ENCODE peak calls at places on chromosomes 1 and 21, in six cellular contexts. One of them, this sample, is unnamed.

GRCh38 chr1:38095337-38096030 is 48.9 kb upstream of the POU3F1 start:
- DNase-seq in astrocyte of the spinal cord: no peak
- DNase-seq in cardiac muscle cell: no peak
- DNase-seq in PC-9: no peak
- DNase-seq in OCI-LY7: no peak
- DNase-seq in body of pancreas: no peak
- DNase-seq in this sample: no peak

GRCh38 chr1:17611991-17612390 is 72.5 kb downstream of the ARHGEF10L start:
- DNase-seq in astrocyte of the spinal cord: peak; percentile 40
- DNase-seq in cardiac muscle cell: no peak
- DNase-seq in PC-9: no peak
- DNase-seq in OCI-LY7: no peak
- DNase-seq in body of pancreas: no peak
- DNase-seq in this sample: no peak

GRCh38 chr21:46038341-46038829 is 56.8 kb downstream of the COL6A1 start:
- DNase-seq in astrocyte of the spinal cord: no peak
- DNase-seq in cardiac muscle cell: no peak
- DNase-seq in PC-9: no peak
- DNase-seq in OCI-LY7: no peak
- DNase-seq in body of pancreas: no peak
- DNase-seq in this sample: no peak

GRCh38 chr1:16076003-16076870 is 2.8 kb upstream of the FAM131C start:
- DNase-seq in astrocyte of the spinal cord: peak; percentile 89
- DNase-seq in cardiac muscle cell: no peak
- DNase-seq in PC-9: peak; percentile 65
- DNase-seq in OCI-LY7: no peak
- DNase-seq in body of pancreas: no peak
- DNase-seq in this sample: no peak

GRCh38 chr1:107056426-107057196 is at the start of gene PRMT6:
- DNase-seq in astrocyte of the spinal cord: peak; percentile 86
- DNase-seq in cardiac muscle cell: peak; percentile 90
- DNase-seq in PC-9: peak; percentile 65
- DNase-seq in OCI-LY7: peak; percentile 89
- DNase-seq in body of pancreas: peak; percentile 85
- DNase-seq in this sample: peak; percentile 25

GRCh38 chr21:46532080-46532479 is 72.8 kb downstream of the S100B start:
- DNase-seq in astrocyte of the spinal cord: no peak
- DNase-seq in cardiac muscle cell: no peak
- DNase-seq in PC-9: no peak
- DNase-seq in OCI-LY7: no peak
- DNase-seq in body of pancreas: no peak
- DNase-seq in this sample: no peak

GRCh38 chr1:11498956-11499824 is 20.2 kb downstream of the DISP3 start:
- DNase-seq in astrocyte of the spinal cord: no peak
- DNase-seq in cardiac muscle cell: no peak
- DNase-seq in PC-9: no peak
- DNase-seq in OCI-LY7: no peak
- DNase-seq in body of pancreas: no peak
- DNase-seq in this sample: no peak

GRCh38 chr1:178407662-178408061 is 89.1 kb downstream of the CLEC20A start:
- DNase-seq in astrocyte of the spinal cord: no peak
- DNase-seq in cardiac muscle cell: peak; percentile 22
- DNase-seq in PC-9: no peak
- DNase-seq in OCI-LY7: no peak
- DNase-seq in body of pancreas: no peak
- DNase-seq in this sample: no peak

GRCh38 chr1:167467126-167467725 is 51.1 kb downstream of the CD247 start:
- DNase-seq in astrocyte of the spinal cord: peak; percentile 13
- DNase-seq in cardiac muscle cell: no peak
- DNase-seq in PC-9: no peak
- DNase-seq in OCI-LY7: no peak
- DNase-seq in body of pancreas: no peak
- DNase-seq in this sample: no peak

GRCh38 chr1:38125016-38125415 is 78.4 kb upstream of the POU3F1 start:
- DNase-seq in astrocyte of the spinal cord: no peak
- DNase-seq in cardiac muscle cell: no peak
- DNase-seq in PC-9: no peak
- DNase-seq in OCI-LY7: no peak
- DNase-seq in body of pancreas: no peak
- DNase-seq in this sample: no peak

GRCh38 chr1:109399326-109399957 is 1.7 kb upstream of the SORT1 start:
- DNase-seq in astrocyte of the spinal cord: peak; percentile 74
- DNase-seq in cardiac muscle cell: peak; percentile 72
- DNase-seq in PC-9: no peak
- DNase-seq in OCI-LY7: peak; percentile 77
- DNase-seq in body of pancreas: no peak
- DNase-seq in this sample: peak; percentile 39

GRCh38 chr21:34790341-34790740 is 121.5 kb downstream of the CLIC6 start:
- DNase-seq in astrocyte of the spinal cord: no peak
- DNase-seq in cardiac muscle cell: no peak
- DNase-seq in PC-9: no peak
- DNase-seq in OCI-LY7: no peak
- DNase-seq in body of pancreas: no peak
- DNase-seq in this sample: no peak

GRCh38 chr21:35540950-35541632 is 492.0 kb upstream of the RUNX1 start:
- DNase-seq in astrocyte of the spinal cord: peak; percentile 37
- DNase-seq in cardiac muscle cell: no peak
- DNase-seq in PC-9: no peak
- DNase-seq in OCI-LY7: no peak
- DNase-seq in body of pancreas: no peak
- DNase-seq in this sample: no peak

GRCh38 chr1:33488624-33489023 is 16.2 kb downstream of the ZSCAN20 start:
- DNase-seq in astrocyte of the spinal cord: no peak
- DNase-seq in cardiac muscle cell: no peak
- DNase-seq in PC-9: no peak
- DNase-seq in OCI-LY7: no peak
- DNase-seq in body of pancreas: no peak
- DNase-seq in this sample: no peak

GRCh38 chr1:234199476-234200127 is 173.7 kb upstream of the COA6 start:
- DNase-seq in astrocyte of the spinal cord: no peak
- DNase-seq in cardiac muscle cell: no peak
- DNase-seq in PC-9: no peak
- DNase-seq in OCI-LY7: no peak
- DNase-seq in body of pancreas: no peak
- DNase-seq in this sample: no peak

GRCh38 chr1:218743861-218744505 is 398.8 kb downstream of the TGFB2 start:
- DNase-seq in astrocyte of the spinal cord: no peak
- DNase-seq in cardiac muscle cell: no peak
- DNase-seq in PC-9: no peak
- DNase-seq in OCI-LY7: no peak
- DNase-seq in body of pancreas: no peak
- DNase-seq in this sample: no peak

GRCh38 chr1:196438324-196438723 is 169.9 kb downstream of the KCNT2 start:
- DNase-seq in astrocyte of the spinal cord: no peak
- DNase-seq in cardiac muscle cell: no peak
- DNase-seq in PC-9: no peak
- DNase-seq in OCI-LY7: no peak
- DNase-seq in body of pancreas: no peak
- DNase-seq in this sample: no peak

GRCh38 chr1:57461405-57461804 is 37.5 kb upstream of the DAB1 start:
- DNase-seq in astrocyte of the spinal cord: no peak
- DNase-seq in cardiac muscle cell: no peak
- DNase-seq in PC-9: no peak
- DNase-seq in OCI-LY7: no peak
- DNase-seq in body of pancreas: no peak
- DNase-seq in this sample: no peak

GRCh38 chr21:22374218-22374969 is 1376.2 kb downstream of the NCAM2 start:
- DNase-seq in astrocyte of the spinal cord: no peak
- DNase-seq in cardiac muscle cell: no peak
- DNase-seq in PC-9: no peak
- DNase-seq in OCI-LY7: no peak
- DNase-seq in body of pancreas: peak; percentile 6
- DNase-seq in this sample: no peak

GRCh38 chr1:25247024-25247828 is at the start of gene RSRP1:
- DNase-seq in astrocyte of the spinal cord: peak; percentile 98
- DNase-seq in cardiac muscle cell: peak; percentile 100
- DNase-seq in PC-9: peak; percentile 97
- DNase-seq in OCI-LY7: peak; percentile 100
- DNase-seq in body of pancreas: peak; percentile 99
- DNase-seq in this sample: peak; percentile 70

GRCh38 chr1:25245393-25245792 is 1.9 kb downstream of the RSRP1 start:
- DNase-seq in astrocyte of the spinal cord: no peak
- DNase-seq in cardiac muscle cell: no peak
- DNase-seq in PC-9: no peak
- DNase-seq in OCI-LY7: no peak
- DNase-seq in body of pancreas: no peak
- DNase-seq in this sample: no peak

GRCh38 chr1:25245809-25246599 is 1.2 kb downstream of the RSRP1 start:
- DNase-seq in astrocyte of the spinal cord: peak; percentile 20
- DNase-seq in cardiac muscle cell: no peak
- DNase-seq in PC-9: no peak
- DNase-seq in OCI-LY7: peak; percentile 31
- DNase-seq in body of pancreas: no peak
- DNase-seq in this sample: no peak

GRCh38 chr1:25246600-25247023 is 642 bp downstream of the RSRP1 start:
- DNase-seq in astrocyte of the spinal cord: no peak
- DNase-seq in cardiac muscle cell: peak; percentile 34
- DNase-seq in PC-9: peak; percentile 20
- DNase-seq in OCI-LY7: peak; percentile 38
- DNase-seq in body of pancreas: peak; percentile 33
- DNase-seq in this sample: no peak

DNA sequence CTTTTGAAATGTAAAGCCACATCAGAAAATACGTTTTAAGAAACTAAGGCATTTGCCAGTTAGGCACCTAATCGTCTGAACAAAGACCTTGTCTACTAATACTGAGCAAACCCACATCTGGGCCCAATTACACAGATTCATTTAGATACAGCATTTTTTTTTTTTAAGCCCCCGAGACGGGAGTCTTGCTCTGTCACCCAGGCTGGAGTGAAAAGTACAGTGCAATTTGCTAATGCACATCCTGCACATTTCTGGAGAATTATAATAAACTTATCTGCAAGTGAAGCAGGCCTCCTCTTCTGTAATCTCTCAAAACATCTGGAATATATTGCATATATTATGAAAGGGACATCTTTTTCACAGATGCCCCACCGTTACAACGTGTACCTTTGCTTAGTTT is 3.3 kb downstream of the RSRP1 start:
- DNase-seq in astrocyte of the spinal cord: no peak
- DNase-seq in cardiac muscle cell: no peak
- DNase-seq in PC-9: no peak
- DNase-seq in OCI-LY7: no peak
- DNase-seq in body of pancreas: no peak
- DNase-seq in this sample: no peak
- H3K4me3 ChIP-seq in astrocyte of the spinal cord: no peak overlapping the region
- H3K4me3 ChIP-seq in cardiac muscle cell: no peak overlapping the region
- H3K4me3 ChIP-seq in PC-9: no peak overlapping the region
- H3K4me3 ChIP-seq in OCI-LY7: no peak overlapping the region
- H3K4me3 ChIP-seq in body of pancreas: no peak overlapping the region
- H3K4me3 ChIP-seq in this sample: no peak overlapping the region

DNA sequence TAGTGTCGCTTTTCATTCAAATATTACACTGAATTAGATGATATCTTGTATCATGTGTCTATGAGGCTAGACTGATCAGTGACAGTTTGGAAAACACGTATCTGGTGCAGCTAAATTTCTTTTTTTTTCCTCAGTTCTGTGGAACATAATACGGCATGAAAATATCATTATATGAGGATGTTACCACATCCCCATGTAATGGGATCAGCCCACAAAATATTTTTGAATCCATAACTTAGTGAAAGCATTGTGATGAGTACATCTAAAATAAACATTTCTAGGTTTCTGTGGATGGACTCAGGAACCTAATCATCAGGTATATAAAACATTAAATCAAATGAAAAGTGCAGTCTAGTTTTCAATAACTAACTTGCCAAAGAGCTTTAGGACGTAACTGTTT is 356.3 kb downstream of the USP25 start:
- DNase-seq in astrocyte of the spinal cord: no peak
- DNase-seq in cardiac muscle cell: no peak
- DNase-seq in PC-9: no peak
- DNase-seq in OCI-LY7: no peak
- DNase-seq in body of pancreas: no peak
- DNase-seq in this sample: no peak
- H3K4me3 ChIP-seq in astrocyte of the spinal cord: no peak overlapping the region
- H3K4me3 ChIP-seq in cardiac muscle cell: no peak overlapping the region
- H3K4me3 ChIP-seq in PC-9: no peak overlapping the region
- H3K4me3 ChIP-seq in OCI-LY7: no peak overlapping the region
- H3K4me3 ChIP-seq in body of pancreas: no peak overlapping the region
- H3K4me3 ChIP-seq in this sample: peak overlapping the region; percentile 3

DNA sequence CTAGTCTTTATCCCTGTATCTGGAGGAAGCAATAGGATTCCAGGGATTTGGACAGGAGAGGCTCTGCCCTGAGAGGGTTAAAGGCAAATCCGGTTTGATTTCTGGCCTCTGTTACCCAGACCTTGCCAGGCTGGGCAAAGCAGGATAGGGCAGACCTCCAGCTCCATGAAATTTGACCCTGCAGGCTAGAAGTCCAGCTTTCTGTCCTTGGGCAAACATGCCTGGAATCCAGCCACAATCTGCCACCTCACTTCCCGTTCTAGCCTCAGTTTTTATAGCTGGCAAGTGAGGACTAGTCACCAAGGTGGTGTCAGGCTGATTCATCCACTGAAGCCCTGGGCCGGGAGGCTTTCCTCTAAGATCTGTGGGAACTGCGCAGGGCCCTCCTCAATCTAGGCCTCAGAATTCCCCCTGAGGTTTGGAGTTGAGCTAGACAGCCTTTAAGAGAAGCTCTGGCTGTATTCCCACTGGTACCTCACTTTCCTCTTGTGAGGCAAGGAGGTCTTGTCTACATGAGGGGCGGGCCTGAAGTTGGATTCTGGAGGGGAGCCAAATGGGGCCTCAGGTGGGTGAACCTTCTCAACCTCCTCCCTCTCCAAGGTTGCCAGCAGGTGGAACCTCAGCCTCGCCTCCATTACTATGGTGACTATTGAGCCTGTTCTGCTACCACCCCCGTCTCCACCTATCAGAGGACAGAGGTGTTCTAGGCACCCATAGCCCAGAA is 7.0 kb upstream of the P3R3URF start:
- DNase-seq in astrocyte of the spinal cord: peak; percentile 93
- DNase-seq in cardiac muscle cell: peak; percentile 53
- DNase-seq in PC-9: peak; percentile 98
- DNase-seq in OCI-LY7: no peak
- DNase-seq in body of pancreas: peak; percentile 96
- DNase-seq in this sample: peak; percentile 100
- H3K4me3 ChIP-seq in astrocyte of the spinal cord: no peak overlapping the region
- H3K4me3 ChIP-seq in cardiac muscle cell: no peak overlapping the region
- H3K4me3 ChIP-seq in PC-9: peak overlapping the region; percentile 83
- H3K4me3 ChIP-seq in OCI-LY7: no peak overlapping the region
- H3K4me3 ChIP-seq in body of pancreas: no peak overlapping the region
- H3K4me3 ChIP-seq in this sample: peak overlapping the region; percentile 20

GRCh38 chr1:152166966-152167365 is 7.9 kb upstream of the RPTN start:
- DNase-seq in astrocyte of the spinal cord: no peak
- DNase-seq in cardiac muscle cell: no peak
- DNase-seq in PC-9: no peak
- DNase-seq in OCI-LY7: no peak
- DNase-seq in body of pancreas: no peak
- DNase-seq in this sample: no peak

GRCh38 chr1:152168535-152168868 is 9.5 kb upstream of the RPTN start:
- DNase-seq in astrocyte of the spinal cord: no peak
- DNase-seq in cardiac muscle cell: no peak
- DNase-seq in PC-9: no peak
- DNase-seq in OCI-LY7: no peak
- DNase-seq in body of pancreas: no peak
- DNase-seq in this sample: no peak

GRCh38 chr1:152170287-152170933 is 11.4 kb upstream of the RPTN start:
- DNase-seq in astrocyte of the spinal cord: no peak
- DNase-seq in cardiac muscle cell: no peak
- DNase-seq in PC-9: no peak
- DNase-seq in OCI-LY7: no peak
- DNase-seq in body of pancreas: no peak
- DNase-seq in this sample: no peak

GRCh38 chr1:152167835-152168534 is 9.0 kb upstream of the RPTN start:
- DNase-seq in astrocyte of the spinal cord: peak; percentile 76
- DNase-seq in cardiac muscle cell: no peak
- DNase-seq in PC-9: peak; percentile 82
- DNase-seq in OCI-LY7: no peak
- DNase-seq in body of pancreas: peak; percentile 14
- DNase-seq in this sample: no peak

GRCh38 chr1:152169356-152170025 is 10.5 kb upstream of the RPTN start:
- DNase-seq in astrocyte of the spinal cord: no peak
- DNase-seq in cardiac muscle cell: no peak
- DNase-seq in PC-9: no peak
- DNase-seq in OCI-LY7: no peak
- DNase-seq in body of pancreas: no peak
- DNase-seq in this sample: no peak
- H3K4me3 ChIP-seq in astrocyte of the spinal cord: no peak overlapping the region
- H3K4me3 ChIP-seq in cardiac muscle cell: no peak overlapping the region
- H3K4me3 ChIP-seq in PC-9: no peak overlapping the region
- H3K4me3 ChIP-seq in OCI-LY7: no peak overlapping the region
- H3K4me3 ChIP-seq in body of pancreas: no peak overlapping the region
- H3K4me3 ChIP-seq in this sample: no peak overlapping the region

This sample was measured in LNCaP clone FGC.